ENCODE peak calls at places on chromosomes 11 and 22, in ten cellular contexts. X is upper lobe of left lung; F is H7; L is Daoy; J is NCI-H1417; Q is progenitor cell of endocrine pancreas; O is GM23248; R is stimulated activated CD4-positive, alpha-beta T cell treated with anti-CD3 and anti-CD28 coated beads, Interleukin-2, amount 100 ng/mL, for 48 hours; I is cardiac muscle cell; T is hypothalamus. S is an unnamed sample.

GRCh38 chr11:74299000-74299399 is 12.4 kb downstream of the P4HA3 start:
- DNase-seq in J (no peak), T (no peak), F (no peak), I (no peak), Q (no peak), X (no peak), L (no peak), R (no peak), O (no peak), S (no peak)

GRCh38 chr11:130425156-130425555 is 3.3 kb downstream of the ADAMTS8 start:
- DNase-seq in O (no peak), R (no peak), F (peak; percentile 19), T (no peak), Q (no peak), X (no peak), J (no peak), I (no peak), L (no peak), S (no peak)

GRCh38 chr11:100340416-100341323 is 346.4 kb upstream of the ARHGAP42 start:
- DNase-seq in F (no peak), Q (no peak), J (peak; percentile 46), L (no peak), T (no peak), O (no peak), X (peak; percentile 27), R (no peak), I (peak; percentile 34), S (no peak)

GRCh38 chr11:67576742-67577475 is 6.7 kb upstream of the GSTP1 start:
- DNase-seq in L (no peak), R (no peak), O (no peak), T (no peak), J (no peak), F (peak; percentile 75), Q (no peak), X (no peak), I (no peak), S (no peak)

GRCh38 chr11:116257092-116257491 is 515.7 kb downstream of the BUD13 start:
- DNase-seq in I (peak; percentile 44), F (no peak), T (no peak), O (peak; percentile 3), L (peak; percentile 12), R (no peak), Q (no peak), J (peak; percentile 13), X (peak; percentile 33), S (peak; percentile 36)

GRCh38 chr11:24181395-24182047 is 315.3 kb upstream of the LUZP2 start:
- DNase-seq in I (no peak), L (no peak), T (no peak), R (no peak), F (no peak), J (no peak), Q (no peak), X (no peak), O (no peak), S (no peak)

GRCh38 chr22:43293259-43293658 is 49.9 kb downstream of the SCUBE1 start:
- DNase-seq in I (no peak), T (no peak), O (peak; percentile 77), X (no peak), F (no peak), J (peak; percentile 8), Q (no peak), L (no peak), R (no peak), S (no peak)

GRCh38 chr22:32446321-32446720 is 17.9 kb downstream of the BPIFC start:
- DNase-seq in X (no peak), R (no peak), I (no peak), J (no peak), L (peak; percentile 38), T (no peak), O (peak; percentile 13), Q (no peak), F (no peak), S (no peak)

GRCh38 chr22:36741204-36741793 is 34.6 kb downstream of the IFT27 start:
- DNase-seq in F (peak; percentile 83), X (no peak), Q (no peak), T (no peak), R (no peak), O (peak; percentile 24), L (peak; percentile 54), I (no peak), J (no peak), S (no peak)

GRCh38 chr22:28151241-28151640 is 232.2 kb upstream of the PITPNB start:
- DNase-seq in R (no peak), I (no peak), J (no peak), T (no peak), Q (no peak), L (no peak), O (no peak), X (no peak), F (no peak), S (no peak)

GRCh38 chr22:30459206-30460052 is 12.4 kb downstream of the SEC14L3 start:
- DNase-seq in X (no peak), T (no peak), J (no peak), Q (peak; percentile 27), F (peak; percentile 50), O (peak; percentile 32), R (no peak), L (peak; percentile 58), I (peak; percentile 72), S (peak; percentile 19)

GRCh38 chr22:24157783-24158170 is 23.5 kb upstream of the SUSD2 start:
- DNase-seq in Q (no peak), X (no peak), F (no peak), R (no peak), O (peak; percentile 70), I (no peak), L (no peak), J (no peak), T (no peak), S (no peak)

GRCh38 chr11:125408281-125408680 is 87.8 kb downstream of the FEZ1 start:
- DNase-seq in X (no peak), R (no peak), I (no peak), O (no peak), J (no peak), T (no peak), F (no peak), Q (no peak), L (no peak), S (no peak)

S was measured in T47D.